ENCODE peak calls at places on chromosomes 6 and 20, in five cellular contexts. One of them, this sample, is unnamed.
A peak's percentile ranks its signal among the peaks of the same experiment; 100 is the strongest.

GRCh38 chr6:12748815-12749521 is 32.4 kb downstream of the PHACTR1 start:
- DNase-seq in mammary epithelial cell: no peak
- DNase-seq in brain microvascular endothelial cell: no peak
- DNase-seq in mucosa of descending colon: no peak
- DNase-seq in breast epithelium: no peak
- DNase-seq in this sample: no peak

GRCh38 chr6:158032354-158032733 is 50.7 kb downstream of the SYNJ2 start:
- DNase-seq in mammary epithelial cell: no peak
- DNase-seq in brain microvascular endothelial cell: no peak
- DNase-seq in mucosa of descending colon: no peak
- DNase-seq in breast epithelium: no peak
- DNase-seq in this sample: no peak

GRCh38 chr6:90425161-90425641 is 128.6 kb upstream of the BACH2 start:
- DNase-seq in mammary epithelial cell: no peak
- DNase-seq in brain microvascular endothelial cell: no peak
- DNase-seq in mucosa of descending colon: no peak
- DNase-seq in breast epithelium: no peak
- DNase-seq in this sample: no peak

GRCh38 chr6:25312703-25313102 is 33.5 kb downstream of the CARMIL1 start:
- DNase-seq in mammary epithelial cell: peak; percentile 77
- DNase-seq in brain microvascular endothelial cell: peak; percentile 6
- DNase-seq in mucosa of descending colon: no peak
- DNase-seq in breast epithelium: no peak
- DNase-seq in this sample: no peak

GRCh38 chr6:143928853-143929252 is 64.6 kb downstream of the ZC2HC1B start:
- DNase-seq in mammary epithelial cell: no peak
- DNase-seq in brain microvascular endothelial cell: no peak
- DNase-seq in mucosa of descending colon: no peak
- DNase-seq in breast epithelium: no peak
- DNase-seq in this sample: no peak

GRCh38 chr20:48294196-48294595 is 508.9 kb upstream of the SULF2 start:
- DNase-seq in mammary epithelial cell: no peak
- DNase-seq in brain microvascular endothelial cell: peak; percentile 38
- DNase-seq in mucosa of descending colon: no peak
- DNase-seq in breast epithelium: no peak
- DNase-seq in this sample: no peak

GRCh38 chr6:167806061-167806700 is 20.5 kb upstream of the AFDN start:
- DNase-seq in mammary epithelial cell: no peak
- DNase-seq in brain microvascular endothelial cell: no peak
- DNase-seq in mucosa of descending colon: peak; percentile 66
- DNase-seq in breast epithelium: no peak
- DNase-seq in this sample: peak; percentile 48

GRCh38 chr6:104595315-104595820 is 264.4 kb downstream of the HACE1 start:
- DNase-seq in mammary epithelial cell: no peak
- DNase-seq in brain microvascular endothelial cell: no peak
- DNase-seq in mucosa of descending colon: no peak
- DNase-seq in breast epithelium: no peak
- DNase-seq in this sample: no peak

GRCh38 chr20:4161447-4162251 is 146.3 kb upstream of the RNF24 start:
- DNase-seq in mammary epithelial cell: peak; percentile 53
- DNase-seq in brain microvascular endothelial cell: no peak
- DNase-seq in mucosa of descending colon: peak; percentile 82
- DNase-seq in breast epithelium: peak; percentile 40
- DNase-seq in this sample: no peak

GRCh38 chr6:159691963-159692287 is 1.1 kb downstream of the SOD2 start:
- DNase-seq in mammary epithelial cell: no peak
- DNase-seq in brain microvascular endothelial cell: no peak
- DNase-seq in mucosa of descending colon: no peak
- DNase-seq in breast epithelium: no peak
- DNase-seq in this sample: no peak

GRCh38 chr20:63132131-63132714 is 83.7 kb downstream of the YTHDF1 start:
- DNase-seq in mammary epithelial cell: no peak
- DNase-seq in brain microvascular endothelial cell: no peak
- DNase-seq in mucosa of descending colon: no peak
- DNase-seq in breast epithelium: no peak
- DNase-seq in this sample: peak; percentile 81

GRCh38 chr6:156988276-156989158 is 211.3 kb downstream of the ARID1B start:
- DNase-seq in mammary epithelial cell: peak; percentile 35
- DNase-seq in brain microvascular endothelial cell: no peak
- DNase-seq in mucosa of descending colon: peak; percentile 61
- DNase-seq in breast epithelium: no peak
- DNase-seq in this sample: no peak

GRCh38 chr6:143684484-143684883 is 6.7 kb downstream of the PHACTR2 start:
- DNase-seq in mammary epithelial cell: no peak
- DNase-seq in brain microvascular endothelial cell: no peak
- DNase-seq in mucosa of descending colon: no peak
- DNase-seq in breast epithelium: no peak
- DNase-seq in this sample: no peak

GRCh38 chr6:90068264-90068663 is 174.0 kb downstream of the GJA10 start:
- DNase-seq in mammary epithelial cell: peak; percentile 67
- DNase-seq in brain microvascular endothelial cell: peak; percentile 76
- DNase-seq in mucosa of descending colon: no peak
- DNase-seq in breast epithelium: no peak
- DNase-seq in this sample: no peak

GRCh38 chr6:162580619-162581018 is 146.9 kb downstream of the PRKN start:
- DNase-seq in mammary epithelial cell: no peak
- DNase-seq in brain microvascular endothelial cell: peak; percentile 1
- DNase-seq in mucosa of descending colon: no peak
- DNase-seq in breast epithelium: no peak
- DNase-seq in this sample: no peak

GRCh38 chr20:5844063-5844681 is 94.0 kb downstream of the SHLD1 start:
- DNase-seq in mammary epithelial cell: peak; percentile 26
- DNase-seq in brain microvascular endothelial cell: peak; percentile 39
- DNase-seq in mucosa of descending colon: no peak
- DNase-seq in breast epithelium: no peak
- DNase-seq in this sample: no peak

GRCh38 chr20:3889489-3890409 is 562 bp downstream of the PANK2 start:
- DNase-seq in mammary epithelial cell: peak; percentile 32
- DNase-seq in brain microvascular endothelial cell: no peak
- DNase-seq in mucosa of descending colon: peak; percentile 57
- DNase-seq in breast epithelium: no peak
- DNase-seq in this sample: no peak

GRCh38 chr6:111798281-111798725 is 74.9 kb downstream of the FYN start:
- DNase-seq in mammary epithelial cell: no peak
- DNase-seq in brain microvascular endothelial cell: no peak
- DNase-seq in mucosa of descending colon: no peak
- DNase-seq in breast epithelium: no peak
- DNase-seq in this sample: no peak

GRCh38 chr6:163457637-163458561 is 43.4 kb downstream of the QKI start:
- DNase-seq in mammary epithelial cell: peak; percentile 79
- DNase-seq in brain microvascular endothelial cell: peak; percentile 94
- DNase-seq in mucosa of descending colon: no peak
- DNase-seq in breast epithelium: no peak
- DNase-seq in this sample: no peak

GRCh38 chr6:21527731-21528130 is 65.8 kb upstream of the SOX4 start:
- DNase-seq in mammary epithelial cell: no peak
- DNase-seq in brain microvascular endothelial cell: no peak
- DNase-seq in mucosa of descending colon: no peak
- DNase-seq in breast epithelium: no peak
- DNase-seq in this sample: no peak

GRCh38 chr6:63475707-63476106 is 96.6 kb upstream of the LOC128125822 start:
- DNase-seq in mammary epithelial cell: no peak
- DNase-seq in brain microvascular endothelial cell: no peak
- DNase-seq in mucosa of descending colon: no peak
- DNase-seq in breast epithelium: no peak
- DNase-seq in this sample: no peak

GRCh38 chr20:63296411-63297299 is 3.7 kb downstream of the COL20A1 start:
- DNase-seq in mammary epithelial cell: no peak
- DNase-seq in brain microvascular endothelial cell: no peak
- DNase-seq in mucosa of descending colon: no peak
- DNase-seq in breast epithelium: no peak
- DNase-seq in this sample: no peak

GRCh38 chr6:53770690-53771320 is 24.0 kb upstream of the LRRC1 start:
- DNase-seq in mammary epithelial cell: peak; percentile 43
- DNase-seq in brain microvascular endothelial cell: no peak
- DNase-seq in mucosa of descending colon: no peak
- DNase-seq in breast epithelium: no peak
- DNase-seq in this sample: no peak

GRCh38 chr6:36120539-36120938 is 9.8 kb upstream of the MAPK13 start:
- DNase-seq in mammary epithelial cell: no peak
- DNase-seq in brain microvascular endothelial cell: no peak
- DNase-seq in mucosa of descending colon: peak; percentile 78
- DNase-seq in breast epithelium: peak; percentile 39
- DNase-seq in this sample: no peak

GRCh38 chr6:90369024-90369519 is 72.4 kb upstream of the BACH2 start:
- DNase-seq in mammary epithelial cell: peak; percentile 100
- DNase-seq in brain microvascular endothelial cell: peak; percentile 100
- DNase-seq in mucosa of descending colon: peak; percentile 51
- DNase-seq in breast epithelium: peak; percentile 82
- DNase-seq in this sample: peak; percentile 88

GRCh38 chr20:47790032-47790965 is 5.0 kb upstream of the SULF2 start:
- DNase-seq in mammary epithelial cell: peak; percentile 92
- DNase-seq in brain microvascular endothelial cell: peak; percentile 19
- DNase-seq in mucosa of descending colon: no peak
- DNase-seq in breast epithelium: no peak
- DNase-seq in this sample: no peak

GRCh38 chr6:84645563-84646266 is 118.7 kb downstream of the TBX18 start:
- DNase-seq in mammary epithelial cell: peak; percentile 59
- DNase-seq in brain microvascular endothelial cell: peak; percentile 62
- DNase-seq in mucosa of descending colon: no peak
- DNase-seq in breast epithelium: no peak
- DNase-seq in this sample: no peak

GRCh38 chr20:57505991-57506390 is 18.9 kb downstream of the CTCFL start:
- DNase-seq in mammary epithelial cell: no peak
- DNase-seq in brain microvascular endothelial cell: no peak
- DNase-seq in mucosa of descending colon: no peak
- DNase-seq in breast epithelium: no peak
- DNase-seq in this sample: no peak

GRCh38 chr20:22579119-22579427 is 5.3 kb downstream of the FOXA2 start:
- DNase-seq in mammary epithelial cell: no peak
- DNase-seq in brain microvascular endothelial cell: no peak
- DNase-seq in mucosa of descending colon: peak; percentile 25
- DNase-seq in breast epithelium: no peak
- DNase-seq in this sample: peak; percentile 60

GRCh38 chr6:88573561-88573960 is 389.9 kb downstream of the RNGTT start:
- DNase-seq in mammary epithelial cell: no peak
- DNase-seq in brain microvascular endothelial cell: no peak
- DNase-seq in mucosa of descending colon: no peak
- DNase-seq in breast epithelium: no peak
- DNase-seq in this sample: peak; percentile 56

GRCh38 chr6:104325341-104326172 is 534.2 kb downstream of the HACE1 start:
- DNase-seq in mammary epithelial cell: peak; percentile 4
- DNase-seq in brain microvascular endothelial cell: peak; percentile 54
- DNase-seq in mucosa of descending colon: peak; percentile 6
- DNase-seq in breast epithelium: no peak
- DNase-seq in this sample: no peak

GRCh38 chr20:51624157-51624731 is 81.7 kb upstream of the NFATC2 start:
- DNase-seq in mammary epithelial cell: peak; percentile 42
- DNase-seq in brain microvascular endothelial cell: peak; percentile 67
- DNase-seq in mucosa of descending colon: peak; percentile 59
- DNase-seq in breast epithelium: no peak
- DNase-seq in this sample: peak; percentile 87
- TF ChIP-seq CTCF in mammary epithelial cell: peak; percentile 70
- TF ChIP-seq CTCF in brain microvascular endothelial cell: peak; percentile 85
- TF ChIP-seq CTCF in mucosa of descending colon: peak; percentile 31
- TF ChIP-seq CTCF in breast epithelium: no peak
- TF ChIP-seq CTCF in this sample: peak; percentile 75

GRCh38 chr6:45377555-45378323 is at the start of gene SUPT3H:
- DNase-seq in mammary epithelial cell: peak; percentile 90
- DNase-seq in brain microvascular endothelial cell: peak; percentile 86
- DNase-seq in mucosa of descending colon: peak; percentile 91
- DNase-seq in breast epithelium: peak; percentile 85
- DNase-seq in this sample: peak; percentile 97
- TF ChIP-seq CTCF in mammary epithelial cell: peak; percentile 48
- TF ChIP-seq CTCF in brain microvascular endothelial cell: peak; percentile 19
- TF ChIP-seq CTCF in mucosa of descending colon: no peak
- TF ChIP-seq CTCF in breast epithelium: no peak
- TF ChIP-seq CTCF in this sample: peak; percentile 37

GRCh38 chr6:411402-412145 is 20.0 kb downstream of the IRF4 start:
- DNase-seq in mammary epithelial cell: no peak
- DNase-seq in brain microvascular endothelial cell: no peak
- DNase-seq in mucosa of descending colon: no peak
- DNase-seq in breast epithelium: no peak
- DNase-seq in this sample: no peak

GRCh38 chr6:409370-409972 is 17.9 kb downstream of the IRF4 start:
- DNase-seq in mammary epithelial cell: no peak
- DNase-seq in brain microvascular endothelial cell: no peak
- DNase-seq in mucosa of descending colon: no peak
- DNase-seq in breast epithelium: no peak
- DNase-seq in this sample: no peak

GRCh38 chr6:408148-408547 is 16.6 kb downstream of the IRF4 start:
- DNase-seq in mammary epithelial cell: no peak
- DNase-seq in brain microvascular endothelial cell: no peak
- DNase-seq in mucosa of descending colon: no peak
- DNase-seq in breast epithelium: no peak
- DNase-seq in this sample: no peak

GRCh38 chr6:410555-411395 is 19.2 kb downstream of the IRF4 start:
- DNase-seq in mammary epithelial cell: no peak
- DNase-seq in brain microvascular endothelial cell: no peak
- DNase-seq in mucosa of descending colon: no peak
- DNase-seq in breast epithelium: no peak
- DNase-seq in this sample: no peak

GRCh38 chr6:408599-409102 is 17.1 kb downstream of the IRF4 start:
- DNase-seq in mammary epithelial cell: no peak
- DNase-seq in brain microvascular endothelial cell: peak; percentile 52
- DNase-seq in mucosa of descending colon: no peak
- DNase-seq in breast epithelium: no peak
- DNase-seq in this sample: no peak
- TF ChIP-seq CTCF in mammary epithelial cell: peak; percentile 40
- TF ChIP-seq CTCF in brain microvascular endothelial cell: peak; percentile 47
- TF ChIP-seq CTCF in mucosa of descending colon: no peak
- TF ChIP-seq CTCF in breast epithelium: no peak
- TF ChIP-seq CTCF in this sample: peak; percentile 57

GRCh38 chr20:45631184-45631583 is at the start of gene WFDC9:
- DNase-seq in mammary epithelial cell: no peak
- DNase-seq in brain microvascular endothelial cell: no peak
- DNase-seq in mucosa of descending colon: no peak
- DNase-seq in breast epithelium: no peak
- DNase-seq in this sample: no peak

GRCh38 chr20:45630366-45630765 is 718 bp downstream of the WFDC9 start:
- DNase-seq in mammary epithelial cell: peak; percentile 36
- DNase-seq in brain microvascular endothelial cell: no peak
- DNase-seq in mucosa of descending colon: no peak
- DNase-seq in breast epithelium: no peak
- DNase-seq in this sample: no peak

GRCh38 chr20:45621593-45621992 is 7.9 kb upstream of the WFDC10A start:
- DNase-seq in mammary epithelial cell: no peak
- DNase-seq in brain microvascular endothelial cell: no peak
- DNase-seq in mucosa of descending colon: peak; percentile 74
- DNase-seq in breast epithelium: no peak
- DNase-seq in this sample: no peak

GRCh38 chr20:45629496-45630100 is at the start of gene WFDC10A:
- DNase-seq in mammary epithelial cell: peak; percentile 68
- DNase-seq in brain microvascular endothelial cell: peak; percentile 43
- DNase-seq in mucosa of descending colon: peak; percentile 57
- DNase-seq in breast epithelium: no peak
- DNase-seq in this sample: no peak

DNA sequence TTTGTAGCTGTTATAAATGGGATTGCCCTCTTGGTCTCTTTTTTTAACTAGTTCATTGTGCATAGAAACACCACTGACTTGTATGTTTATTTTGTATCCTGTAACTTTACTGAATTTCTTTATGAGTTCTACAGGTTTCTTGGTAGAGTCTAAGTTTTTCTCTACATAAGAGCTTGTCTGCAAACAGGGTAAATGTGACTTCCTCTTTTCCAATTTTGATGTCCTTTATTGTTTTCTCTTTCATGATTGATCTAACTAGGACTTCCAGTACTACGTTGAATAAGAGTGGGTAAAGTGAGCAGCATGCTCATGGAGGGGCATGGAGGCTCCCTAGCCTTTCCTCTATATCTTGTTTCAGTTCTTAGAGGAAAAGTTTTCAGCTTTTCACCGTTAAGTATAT is 3.0 kb upstream of the WFDC10A start:
- DNase-seq in mammary epithelial cell: no peak
- DNase-seq in brain microvascular endothelial cell: no peak
- DNase-seq in mucosa of descending colon: no peak
- DNase-seq in breast epithelium: no peak
- DNase-seq in this sample: no peak
- TF ChIP-seq CTCF in mammary epithelial cell: no peak
- TF ChIP-seq CTCF in brain microvascular endothelial cell: no peak
- TF ChIP-seq CTCF in mucosa of descending colon: no peak
- TF ChIP-seq CTCF in breast epithelium: no peak
- TF ChIP-seq CTCF in this sample: no peak